ENCODE peak calls at places on chromosomes 12 and 14, in seven cellular contexts. S is OCI-LY7, F is upper lobe of right lung, X is mesothelial cell of epicardium, Q is cardiac fibroblast, N is AG04450, D is AG09309. T is an unnamed sample.
A peak's percentile ranks its signal among the peaks of the same experiment; 100 is the strongest.

GRCh38 chr12:51389302-51389999 is 1.8 kb downstream of the GALNT6 start:
- DNase-seq in D (no peak), S (no peak), X (no peak), Q (peak; percentile 32), N (peak; percentile 79), F (no peak), T (no peak)

GRCh38 chr14:91961297-91962220 is 14.1 kb upstream of the FBLN5 start:
- DNase-seq in X (no peak), F (no peak), S (no peak), N (no peak), D (no peak), Q (no peak), T (no peak)

GRCh38 chr12:58832-59231 is 7.7 kb upstream of the IQSEC3 start:
- DNase-seq in S (no peak), Q (no peak), F (no peak), N (no peak), X (no peak), D (no peak), T (no peak)

GRCh38 chr12:131112016-131112415 is 158.3 kb downstream of the ADGRD1 start:
- DNase-seq in S (no peak), F (peak; percentile 2), N (no peak), X (no peak), Q (peak; percentile 5), D (no peak), T (no peak)

GRCh38 chr12:93819048-93819491 is 141.9 kb downstream of the CRADD start:
- DNase-seq in D (no peak), S (no peak), F (no peak), Q (peak; percentile 74), X (no peak), N (peak; percentile 46), T (no peak)

GRCh38 chr12:52063986-52064649 is 5.7 kb upstream of the ATG101 start:
- DNase-seq in S (no peak), F (no peak), Q (peak; percentile 92), X (no peak), N (peak; percentile 79), D (no peak), T (no peak)

GRCh38 chr14:81314443-81315175 is 85.5 kb downstream of the STON2 start:
- DNase-seq in F (no peak), S (no peak), X (no peak), N (no peak), Q (no peak), D (no peak), T (no peak)

GRCh38 chr12:63084501-63084900 is 66.5 kb downstream of the AVPR1A start:
- DNase-seq in N (no peak), S (no peak), F (no peak), X (no peak), Q (no peak), D (no peak), T (no peak)

GRCh38 chr12:115611477-115611876 is 666.0 kb downstream of the MED13L start:
- DNase-seq in D (no peak), S (no peak), Q (no peak), N (no peak), F (no peak), X (no peak), T (no peak)

GRCh38 chr14:58272589-58273372 is 25.6 kb upstream of the ARID4A start:
- DNase-seq in S (peak; percentile 13), Q (peak; percentile 53), N (peak; percentile 4), F (no peak), D (no peak), X (no peak), T (peak; percentile 48)

GRCh38 chr12:53886996-53887395 is 51.6 kb upstream of the HOXC13 start:
- DNase-seq in S (no peak), X (no peak), F (no peak), Q (no peak), D (no peak), N (no peak), T (no peak)

GRCh38 chr12:62260733-62261683 is 804 bp downstream of the USP15 start:
- DNase-seq in F (no peak), N (no peak), S (peak; percentile 88), X (no peak), D (no peak), Q (peak; percentile 45), T (peak; percentile 30)

GRCh38 chr12:47812797-47813490 is 6.8 kb downstream of the HDAC7 start:
- DNase-seq in S (peak; percentile 96), D (no peak), F (peak; percentile 95), X (peak; percentile 84), N (no peak), Q (peak; percentile 82), T (peak; percentile 69)

GRCh38 chr14:59890676-59891075 is 20.1 kb upstream of the RTN1 start:
- DNase-seq in F (no peak), D (no peak), S (no peak), X (no peak), Q (no peak), N (no peak), T (no peak)

GRCh38 chr12:84038241-84038640 is 874.4 kb downstream of the SLC6A15 start:
- DNase-seq in D (no peak), X (no peak), Q (no peak), N (no peak), S (no peak), F (no peak), T (no peak)

GRCh38 chr14:92040431-92041040 is 677 bp upstream of the TRIP11 start:
- DNase-seq in X (no peak), S (peak; percentile 48), F (no peak), D (no peak), N (peak; percentile 8), Q (peak; percentile 29), T (peak; percentile 10)

GRCh38 chr12:31849090-31849687 is 110.0 kb upstream of the RESF1 start:
- DNase-seq in X (no peak), F (no peak), Q (peak; percentile 52), N (no peak), D (no peak), S (peak; percentile 85), T (peak; percentile 5)

GRCh38 chr14:26735811-26736210 is 138.0 kb upstream of the NOVA1 start:
- DNase-seq in N (no peak), F (no peak), D (no peak), S (no peak), Q (no peak), X (no peak), T (no peak)

GRCh38 chr12:69007166-69007857 is 74.3 kb upstream of the CPM start:
- DNase-seq in D (peak; percentile 47), Q (peak; percentile 86), F (no peak), S (peak; percentile 47), X (peak; percentile 38), N (peak; percentile 88), T (no peak)

GRCh38 chr14:69373104-69373503 is 25.0 kb downstream of the ERH start:
- DNase-seq in X (no peak), D (no peak), Q (no peak), N (no peak), S (no peak), F (no peak), T (no peak)

GRCh38 chr14:55446833-55447232 is 6.4 kb upstream of the TBPL2 start:
- DNase-seq in Q (peak; percentile 81), F (no peak), N (peak; percentile 73), D (peak; percentile 67), S (no peak), X (no peak), T (no peak)

GRCh38 chr14:57498035-57498434 is 4.4 kb upstream of the CCDC198 start:
- DNase-seq in X (no peak), F (no peak), Q (no peak), D (no peak), N (no peak), S (no peak), T (no peak)

GRCh38 chr12:44003721-44004120 is 167.8 kb downstream of the TMEM117 start:
- DNase-seq in N (no peak), S (no peak), D (no peak), F (no peak), X (no peak), Q (no peak), T (no peak)

GRCh38 chr12:26031814-26032213 is 73.3 kb downstream of the RASSF8 start:
- DNase-seq in F (no peak), S (no peak), D (no peak), Q (peak; percentile 38), N (no peak), X (no peak), T (no peak)

GRCh38 chr14:65751510-65751909 is 339.0 kb downstream of the FUT8 start:
- DNase-seq in S (no peak), Q (no peak), F (no peak), D (no peak), X (no peak), N (no peak), T (no peak)

GRCh38 chr12:14326699-14327098 is 38.8 kb upstream of the ATF7IP start:
- DNase-seq in S (no peak), Q (no peak), D (peak; percentile 33), N (peak; percentile 18), F (no peak), X (no peak), T (no peak)

DNA sequence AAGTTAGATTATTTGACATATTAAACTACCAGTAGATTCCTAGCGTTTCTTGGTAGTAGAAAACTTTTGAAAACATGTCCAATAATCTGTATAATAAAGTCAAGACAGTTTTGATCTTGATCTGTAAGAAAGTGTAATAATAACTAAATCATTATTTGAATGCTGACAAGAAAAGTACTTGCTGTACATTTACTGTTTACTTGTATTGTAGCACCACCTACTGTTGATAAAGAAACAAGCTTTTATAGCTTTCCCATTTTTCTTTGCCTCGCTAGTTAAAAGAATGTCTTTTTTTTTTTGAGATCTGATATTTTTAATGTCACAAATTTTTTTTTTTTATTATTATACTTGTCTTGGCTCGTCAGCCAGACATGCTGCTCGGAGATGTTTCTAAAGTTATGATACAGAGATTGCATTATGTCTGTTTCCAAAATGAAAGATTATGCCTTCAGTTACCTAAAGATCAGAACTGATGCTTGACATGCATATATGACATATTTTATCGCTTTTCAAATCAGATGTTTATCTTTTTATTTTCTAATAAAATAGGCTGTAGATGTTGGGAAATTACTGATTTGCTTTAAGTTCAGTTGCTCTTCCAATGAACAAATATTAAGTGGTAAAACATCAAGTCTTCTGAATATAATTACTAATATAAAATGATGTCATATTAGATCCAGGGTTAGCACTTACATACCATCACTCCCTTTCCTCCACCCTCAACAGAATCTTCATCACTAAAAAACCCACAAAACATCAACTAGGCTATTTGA is 140.5 kb downstream of the AKAP6 start:
- DNase-seq in F (no peak), N (no peak), Q (peak; percentile 78), X (no peak), D (no peak), S (peak; percentile 31), T (no peak)
- TF ChIP-seq CTCF in F (peak; percentile 48), N (peak; percentile 54), Q (peak; percentile 42), X (peak; percentile 64), D (peak; percentile 36), S (peak; percentile 78), T (no peak)

GRCh38 chr12:99810718-99811593 is 163.4 kb downstream of the GARIN6 start:
- DNase-seq in N (no peak), Q (peak; percentile 49), F (no peak), S (peak; percentile 51), D (no peak), X (no peak), T (peak; percentile 51)
- TF ChIP-seq CTCF in N (peak; percentile 23), Q (peak; percentile 24), F (peak; percentile 36), S (peak; percentile 73), D (peak; percentile 37), X (peak; percentile 1), T (no peak)

GRCh38 chr12:91863702-91864101 is 281.9 kb downstream of the BTG1 start:
- DNase-seq in X (no peak), N (no peak), Q (no peak), S (no peak), F (no peak), D (no peak), T (no peak)
- TF ChIP-seq CTCF in X (no peak), N (no peak), Q (no peak), S (no peak), F (no peak), D (no peak), T (no peak)

GRCh38 chr12:98490491-98491453 is 24.6 kb upstream of the TMPO start:
- DNase-seq in D (peak; percentile 48), N (peak; percentile 76), Q (peak; percentile 91), F (peak; percentile 85), X (peak; percentile 95), S (peak; percentile 89), T (peak; percentile 92)
- TF ChIP-seq CTCF in D (peak; percentile 85), N (peak; percentile 94), Q (peak; percentile 91), F (peak; percentile 90), X (peak; percentile 82), S (peak; percentile 97), T (peak; percentile 80)

T was measured in Calu3.